ENCODE peak calls at places on chromosomes 6 and 20, in nine cellular contexts. V, U, O, K, M, G, B, N and E are unnamed samples.

GRCh38 chr20:53354314-53354713 is 239.3 kb downstream of the ZNF217 start:
- ATAC-seq in V (no peak), U (no peak), O (no peak), K (no peak), M (no peak), G (peak; percentile 45), B (no peak), N (no peak), E (no peak)

GRCh38 chr20:5171074-5171789 is 44.4 kb downstream of the CDS2 start:
- ATAC-seq in V (peak; percentile 83), U (no peak), O (no peak), K (no peak), M (no peak), G (no peak), B (peak; percentile 9), N (no peak), E (no peak)

GRCh38 chr20:20369353-20370086 is 1.6 kb downstream of the INSM1 start:
- ATAC-seq in V (no peak), U (peak; percentile 52), O (peak; percentile 58), K (no peak), M (peak; percentile 10), G (peak; percentile 40), B (peak; percentile 87), N (no peak), E (peak; percentile 58)

GRCh38 chr6:156175971-156176421 is 601.2 kb upstream of the ARID1B start:
- ATAC-seq in V (peak; percentile 85), U (peak; percentile 50), O (peak; percentile 35), K (no peak), M (no peak), G (no peak), B (peak; percentile 25), N (no peak), E (peak; percentile 69)

GRCh38 chr20:63618291-63618980 is 8.5 kb downstream of the GMEB2 start:
- ATAC-seq in V (no peak), U (no peak), O (no peak), K (no peak), M (no peak), G (no peak), B (no peak), N (no peak), E (no peak)

GRCh38 chr6:134741193-134741521 is 208.7 kb downstream of the ALDH8A1 start:
- ATAC-seq in V (peak; percentile 35), U (no peak), O (no peak), K (no peak), M (no peak), G (no peak), B (no peak), N (no peak), E (no peak)

GRCh38 chr20:47711046-47711752 is 74.1 kb downstream of the SULF2 start:
- ATAC-seq in V (no peak), U (peak; percentile 50), O (peak; percentile 89), K (no peak), M (no peak), G (no peak), B (peak; percentile 49), N (no peak), E (no peak)

GRCh38 chr6:14981960-14982359 is 263.9 kb upstream of the JARID2 start:
- ATAC-seq in V (no peak), U (peak; percentile 9), O (no peak), K (no peak), M (no peak), G (no peak), B (no peak), N (no peak), E (no peak)

GRCh38 chr6:134816780-134817179 is 133.1 kb downstream of the ALDH8A1 start:
- ATAC-seq in V (no peak), U (no peak), O (no peak), K (no peak), M (no peak), G (no peak), B (no peak), N (no peak), E (no peak)

GRCh38 chr6:12099623-12100022 is 87.5 kb downstream of the HIVEP1 start:
- ATAC-seq in V (no peak), U (no peak), O (no peak), K (no peak), M (peak; percentile 23), G (no peak), B (no peak), N (no peak), E (no peak)

GRCh38 chr6:13508711-13509705 is 21.6 kb upstream of the GFOD1 start:
- ATAC-seq in V (peak; percentile 58), U (no peak), O (no peak), K (no peak), M (no peak), G (no peak), B (no peak), N (no peak), E (peak; percentile 66)

GRCh38 chr6:150253489-150253888 is 110.6 kb downstream of the PPP1R14C start:
- ATAC-seq in V (no peak), U (no peak), O (no peak), K (no peak), M (no peak), G (no peak), B (no peak), N (no peak), E (no peak)

GRCh38 chr6:152380993-152381898 is 255.9 kb downstream of the SYNE1 start:
- ATAC-seq in V (peak; percentile 94), U (peak; percentile 93), O (peak; percentile 86), K (no peak), M (no peak), G (no peak), B (peak; percentile 83), N (no peak), E (peak; percentile 69)

GRCh38 chr6:164085552-164086325 is 671.2 kb downstream of the QKI start:
- ATAC-seq in V (peak; percentile 97), U (peak; percentile 20), O (peak; percentile 53), K (no peak), M (no peak), G (no peak), B (no peak), N (no peak), E (no peak)

GRCh38 chr6:47419621-47420020 is 58.0 kb upstream of the CD2AP start:
- ATAC-seq in V (no peak), U (peak; percentile 87), O (peak; percentile 88), K (no peak), M (no peak), G (no peak), B (peak; percentile 86), N (no peak), E (no peak)

GRCh38 chr20:7094438-7094997 is 327.0 kb downstream of the BMP2 start:
- ATAC-seq in V (no peak), U (peak; percentile 47), O (no peak), K (no peak), M (no peak), G (no peak), B (peak; percentile 65), N (no peak), E (no peak)

GRCh38 chr6:14924126-14925024 is 321.5 kb upstream of the JARID2 start:
- ATAC-seq in V (no peak), U (no peak), O (no peak), K (no peak), M (no peak), G (no peak), B (no peak), N (no peak), E (no peak)

GRCh38 chr6:68159433-68159832 is 475.6 kb upstream of the ADGRB3 start:
- ATAC-seq in V (no peak), U (no peak), O (no peak), K (no peak), M (no peak), G (no peak), B (no peak), N (no peak), E (no peak)

GRCh38 chr6:110938176-110938575 is 20.3 kb upstream of the GTF3C6 start:
- ATAC-seq in V (no peak), U (no peak), O (no peak), K (no peak), M (no peak), G (no peak), B (no peak), N (no peak), E (no peak)

GRCh38 chr6:53258076-53258773 is 90.5 kb downstream of the ELOVL5 start:
- ATAC-seq in V (no peak), U (no peak), O (no peak), K (no peak), M (no peak), G (no peak), B (no peak), N (no peak), E (no peak)